ENCODE peak calls at places on chromosomes 4 and X, in ten cellular contexts. One of them, this sample, is unnamed.

GRCh38 chr4:107966903-107967302 is 22.8 kb upstream of the HADH start:
- DNase-seq in esophagus squamous epithelium: no peak
- DNase-seq in choroid plexus epithelial cell: no peak
- DNase-seq in kidney epithelial cell: no peak
- DNase-seq in fibroblast of lung: no peak
- DNase-seq in mucosa of descending colon: no peak
- DNase-seq in cardiac muscle cell: no peak
- DNase-seq in AG10803: no peak
- DNase-seq in heart right ventricle: no peak
- DNase-seq in upper lobe of right lung: no peak
- DNase-seq in this sample: no peak

GRCh38 chr4:71634364-71634763 is 149.5 kb downstream of the GC start:
- DNase-seq in choroid plexus epithelial cell: no peak
- DNase-seq in cardiac muscle cell: no peak
- DNase-seq in fibroblast of lung: no peak
- DNase-seq in heart right ventricle: no peak
- DNase-seq in AG10803: no peak
- DNase-seq in esophagus squamous epithelium: no peak
- DNase-seq in kidney epithelial cell: no peak
- DNase-seq in upper lobe of right lung: no peak
- DNase-seq in mucosa of descending colon: no peak
- DNase-seq in this sample: no peak

GRCh38 chr4:142080960-142081359 is 444.6 kb downstream of the IL15 start:
- DNase-seq in AG10803: no peak
- DNase-seq in cardiac muscle cell: peak
- DNase-seq in kidney epithelial cell: no peak
- DNase-seq in heart right ventricle: no peak
- DNase-seq in mucosa of descending colon: no peak
- DNase-seq in choroid plexus epithelial cell: peak
- DNase-seq in esophagus squamous epithelium: no peak
- DNase-seq in fibroblast of lung: peak
- DNase-seq in upper lobe of right lung: no peak
- DNase-seq in this sample: no peak

GRCh38 chr4:152283806-152284470 is 252.0 kb downstream of the FBXW7 start:
- DNase-seq in fibroblast of lung: peak
- DNase-seq in upper lobe of right lung: no peak
- DNase-seq in mucosa of descending colon: no peak
- DNase-seq in heart right ventricle: no peak
- DNase-seq in choroid plexus epithelial cell: peak
- DNase-seq in cardiac muscle cell: no peak
- DNase-seq in esophagus squamous epithelium: no peak
- DNase-seq in kidney epithelial cell: no peak
- DNase-seq in AG10803: peak
- DNase-seq in this sample: no peak

GRCh38 chr4:185566425-185566824 is 31.1 kb upstream of the PDLIM3 start:
- DNase-seq in mucosa of descending colon: no peak
- DNase-seq in cardiac muscle cell: no peak
- DNase-seq in kidney epithelial cell: no peak
- DNase-seq in esophagus squamous epithelium: no peak
- DNase-seq in heart right ventricle: peak
- DNase-seq in choroid plexus epithelial cell: peak
- DNase-seq in AG10803: no peak
- DNase-seq in upper lobe of right lung: no peak
- DNase-seq in fibroblast of lung: no peak
- DNase-seq in this sample: no peak

GRCh38 chr4:77220841-77221613 is 64.0 kb downstream of the CCNG2 start:
- DNase-seq in esophagus squamous epithelium: no peak
- DNase-seq in mucosa of descending colon: no peak
- DNase-seq in kidney epithelial cell: no peak
- DNase-seq in cardiac muscle cell: peak
- DNase-seq in heart right ventricle: peak
- DNase-seq in AG10803: peak
- DNase-seq in upper lobe of right lung: no peak
- DNase-seq in choroid plexus epithelial cell: peak
- DNase-seq in fibroblast of lung: peak
- DNase-seq in this sample: no peak

GRCh38 chr4:17029964-17030363 is 131.5 kb upstream of the LDB2 start:
- DNase-seq in esophagus squamous epithelium: no peak
- DNase-seq in fibroblast of lung: no peak
- DNase-seq in choroid plexus epithelial cell: peak
- DNase-seq in cardiac muscle cell: no peak
- DNase-seq in mucosa of descending colon: no peak
- DNase-seq in AG10803: no peak
- DNase-seq in kidney epithelial cell: no peak
- DNase-seq in upper lobe of right lung: no peak
- DNase-seq in heart right ventricle: no peak
- DNase-seq in this sample: no peak

GRCh38 chr4:26452565-26453531 is 37.4 kb downstream of the CCKAR start:
- DNase-seq in mucosa of descending colon: no peak
- DNase-seq in choroid plexus epithelial cell: no peak
- DNase-seq in heart right ventricle: no peak
- DNase-seq in cardiac muscle cell: no peak
- DNase-seq in kidney epithelial cell: no peak
- DNase-seq in AG10803: no peak
- DNase-seq in fibroblast of lung: no peak
- DNase-seq in esophagus squamous epithelium: no peak
- DNase-seq in upper lobe of right lung: no peak
- DNase-seq in this sample: no peak

GRCh38 chrX:8748855-8749254 is 16.9 kb upstream of the ANOS1 start:
- DNase-seq in mucosa of descending colon: no peak
- DNase-seq in heart right ventricle: no peak
- DNase-seq in upper lobe of right lung: no peak
- DNase-seq in fibroblast of lung: peak
- DNase-seq in AG10803: peak
- DNase-seq in choroid plexus epithelial cell: peak
- DNase-seq in cardiac muscle cell: peak
- DNase-seq in kidney epithelial cell: no peak
- DNase-seq in esophagus squamous epithelium: no peak
- DNase-seq in this sample: no peak

GRCh38 chr4:139189417-139189749 is 12.4 kb upstream of the ELF2 start:
- DNase-seq in choroid plexus epithelial cell: no peak
- DNase-seq in kidney epithelial cell: no peak
- DNase-seq in heart right ventricle: no peak
- DNase-seq in mucosa of descending colon: no peak
- DNase-seq in esophagus squamous epithelium: no peak
- DNase-seq in upper lobe of right lung: no peak
- DNase-seq in AG10803: no peak
- DNase-seq in fibroblast of lung: no peak
- DNase-seq in cardiac muscle cell: no peak
- DNase-seq in this sample: no peak

GRCh38 chr4:617644-618330 is 7.6 kb upstream of the PDE6B start:
- DNase-seq in heart right ventricle: no peak
- DNase-seq in cardiac muscle cell: no peak
- DNase-seq in kidney epithelial cell: no peak
- DNase-seq in choroid plexus epithelial cell: no peak
- DNase-seq in upper lobe of right lung: peak
- DNase-seq in AG10803: no peak
- DNase-seq in esophagus squamous epithelium: no peak
- DNase-seq in fibroblast of lung: no peak
- DNase-seq in mucosa of descending colon: no peak
- DNase-seq in this sample: peak

GRCh38 chr4:108029731-108030130 is 40.0 kb downstream of the HADH start:
- DNase-seq in cardiac muscle cell: no peak
- DNase-seq in esophagus squamous epithelium: no peak
- DNase-seq in mucosa of descending colon: no peak
- DNase-seq in fibroblast of lung: peak
- DNase-seq in AG10803: peak
- DNase-seq in upper lobe of right lung: no peak
- DNase-seq in choroid plexus epithelial cell: no peak
- DNase-seq in kidney epithelial cell: no peak
- DNase-seq in heart right ventricle: no peak
- DNase-seq in this sample: no peak

GRCh38 chr4:152535236-152535902 is 523 bp downstream of the FBXW7 start:
- DNase-seq in AG10803: no peak
- DNase-seq in cardiac muscle cell: no peak
- DNase-seq in choroid plexus epithelial cell: no peak
- DNase-seq in upper lobe of right lung: no peak
- DNase-seq in fibroblast of lung: no peak
- DNase-seq in mucosa of descending colon: peak
- DNase-seq in esophagus squamous epithelium: no peak
- DNase-seq in heart right ventricle: peak
- DNase-seq in kidney epithelial cell: no peak
- DNase-seq in this sample: peak

GRCh38 chr4:149897784-149898183 is 82.1 kb upstream of the IQCM start:
- DNase-seq in kidney epithelial cell: no peak
- DNase-seq in esophagus squamous epithelium: no peak
- DNase-seq in cardiac muscle cell: peak
- DNase-seq in mucosa of descending colon: no peak
- DNase-seq in upper lobe of right lung: no peak
- DNase-seq in choroid plexus epithelial cell: peak
- DNase-seq in AG10803: peak
- DNase-seq in heart right ventricle: no peak
- DNase-seq in fibroblast of lung: peak
- DNase-seq in this sample: no peak

GRCh38 chrX:84339507-84340364 is 151.7 kb upstream of the RPS6KA6 start:
- DNase-seq in heart right ventricle: no peak
- DNase-seq in fibroblast of lung: no peak
- DNase-seq in kidney epithelial cell: no peak
- DNase-seq in esophagus squamous epithelium: no peak
- DNase-seq in AG10803: peak
- DNase-seq in cardiac muscle cell: peak
- DNase-seq in upper lobe of right lung: no peak
- DNase-seq in mucosa of descending colon: no peak
- DNase-seq in choroid plexus epithelial cell: peak
- DNase-seq in this sample: no peak

GRCh38 chr4:10593130-10593529 is 91.4 kb downstream of the CLNK start:
- DNase-seq in heart right ventricle: no peak
- DNase-seq in AG10803: no peak
- DNase-seq in cardiac muscle cell: no peak
- DNase-seq in esophagus squamous epithelium: no peak
- DNase-seq in upper lobe of right lung: no peak
- DNase-seq in kidney epithelial cell: no peak
- DNase-seq in mucosa of descending colon: no peak
- DNase-seq in fibroblast of lung: no peak
- DNase-seq in choroid plexus epithelial cell: peak
- DNase-seq in this sample: no peak

GRCh38 chrX:120309873-120310730 is 1.2 kb downstream of the TMEM255A start:
- DNase-seq in AG10803: peak
- DNase-seq in heart right ventricle: no peak
- DNase-seq in choroid plexus epithelial cell: peak
- DNase-seq in esophagus squamous epithelium: no peak
- DNase-seq in upper lobe of right lung: no peak
- DNase-seq in kidney epithelial cell: no peak
- DNase-seq in mucosa of descending colon: peak
- DNase-seq in cardiac muscle cell: peak
- DNase-seq in fibroblast of lung: peak
- DNase-seq in this sample: no peak

GRCh38 chrX:37692918-37693317 is 7.3 kb downstream of the XK start:
- DNase-seq in heart right ventricle: no peak
- DNase-seq in cardiac muscle cell: no peak
- DNase-seq in kidney epithelial cell: no peak
- DNase-seq in fibroblast of lung: peak
- DNase-seq in choroid plexus epithelial cell: no peak
- DNase-seq in mucosa of descending colon: no peak
- DNase-seq in AG10803: no peak
- DNase-seq in esophagus squamous epithelium: no peak
- DNase-seq in upper lobe of right lung: no peak
- DNase-seq in this sample: no peak

DNA sequence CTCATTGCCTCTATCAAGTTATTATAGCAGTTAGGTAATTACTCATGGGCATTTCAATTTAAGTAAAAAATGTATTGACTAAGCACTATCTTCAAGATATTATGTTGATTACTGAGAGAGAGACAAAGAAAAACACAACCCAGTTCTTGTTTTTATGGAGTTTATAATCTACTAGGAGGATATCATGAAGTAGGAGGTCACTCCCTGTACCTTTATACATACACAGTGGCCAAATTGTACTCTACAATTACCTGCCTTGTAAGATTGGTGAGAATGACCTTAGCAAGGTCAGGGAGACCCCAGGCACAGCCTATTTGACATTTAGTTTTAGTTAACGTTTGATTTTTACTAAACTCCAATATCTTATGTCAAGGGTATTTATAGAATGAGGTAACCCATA is 5.5 kb downstream of the HPGD start:
- DNase-seq in fibroblast of lung: no peak
- DNase-seq in esophagus squamous epithelium: no peak
- DNase-seq in AG10803: no peak
- DNase-seq in kidney epithelial cell: no peak
- DNase-seq in mucosa of descending colon: no peak
- DNase-seq in upper lobe of right lung: no peak
- DNase-seq in cardiac muscle cell: no peak
- DNase-seq in heart right ventricle: no peak
- DNase-seq in choroid plexus epithelial cell: no peak
- DNase-seq in this sample: no peak
- H3K4me3 ChIP-seq in fibroblast of lung: no peak
- H3K4me3 ChIP-seq in esophagus squamous epithelium: no peak
- H3K4me3 ChIP-seq in AG10803: no peak
- H3K4me3 ChIP-seq in kidney epithelial cell: no peak
- H3K4me3 ChIP-seq in mucosa of descending colon: no peak
- H3K4me3 ChIP-seq in upper lobe of right lung: no peak
- H3K4me3 ChIP-seq in cardiac muscle cell: no peak
- H3K4me3 ChIP-seq in heart right ventricle: no peak
- H3K4me3 ChIP-seq in choroid plexus epithelial cell: no peak
- H3K4me3 ChIP-seq in this sample: no peak

GRCh38 chrX:109889289-109890006 is 113.5 kb upstream of the TMEM164 start:
- DNase-seq in mucosa of descending colon: no peak
- DNase-seq in esophagus squamous epithelium: no peak
- DNase-seq in kidney epithelial cell: no peak
- DNase-seq in fibroblast of lung: peak
- DNase-seq in upper lobe of right lung: no peak
- DNase-seq in heart right ventricle: no peak
- DNase-seq in AG10803: peak
- DNase-seq in cardiac muscle cell: peak
- DNase-seq in choroid plexus epithelial cell: peak
- DNase-seq in this sample: peak
- H3K4me3 ChIP-seq in mucosa of descending colon: no peak
- H3K4me3 ChIP-seq in esophagus squamous epithelium: no peak
- H3K4me3 ChIP-seq in kidney epithelial cell: no peak
- H3K4me3 ChIP-seq in fibroblast of lung: no peak
- H3K4me3 ChIP-seq in upper lobe of right lung: no peak
- H3K4me3 ChIP-seq in heart right ventricle: no peak
- H3K4me3 ChIP-seq in AG10803: no peak
- H3K4me3 ChIP-seq in cardiac muscle cell: no peak
- H3K4me3 ChIP-seq in choroid plexus epithelial cell: no peak
- H3K4me3 ChIP-seq in this sample: no peak

DNA sequence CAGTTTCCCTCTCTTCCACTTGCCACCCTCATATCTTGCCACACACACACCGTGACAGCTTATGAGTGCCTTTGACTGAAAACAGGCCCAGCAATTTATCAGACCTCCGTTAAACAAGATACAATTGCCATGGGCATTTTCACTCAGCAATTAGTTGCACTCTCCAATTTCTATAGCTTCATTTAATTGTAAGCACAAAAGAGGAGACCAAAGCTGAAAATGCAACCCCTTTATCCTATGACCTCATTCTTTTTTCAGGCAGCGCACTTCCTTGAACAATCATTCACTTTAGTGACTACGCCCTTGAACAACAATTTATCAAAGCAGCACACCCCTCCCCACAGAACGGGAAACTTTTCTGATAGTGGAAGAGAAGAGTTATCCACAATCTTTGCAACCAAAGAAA is 4.1 kb downstream of the POF1B start:
- DNase-seq in fibroblast of lung: no peak
- DNase-seq in upper lobe of right lung: no peak
- DNase-seq in cardiac muscle cell: peak
- DNase-seq in heart right ventricle: peak
- DNase-seq in mucosa of descending colon: no peak
- DNase-seq in kidney epithelial cell: no peak
- DNase-seq in choroid plexus epithelial cell: no peak
- DNase-seq in esophagus squamous epithelium: no peak
- DNase-seq in AG10803: no peak
- DNase-seq in this sample: no peak
- H3K4me3 ChIP-seq in fibroblast of lung: no peak
- H3K4me3 ChIP-seq in upper lobe of right lung: no peak
- H3K4me3 ChIP-seq in cardiac muscle cell: no peak
- H3K4me3 ChIP-seq in heart right ventricle: peak
- H3K4me3 ChIP-seq in mucosa of descending colon: no peak
- H3K4me3 ChIP-seq in kidney epithelial cell: no peak
- H3K4me3 ChIP-seq in choroid plexus epithelial cell: no peak
- H3K4me3 ChIP-seq in esophagus squamous epithelium: peak
- H3K4me3 ChIP-seq in AG10803: no peak
- H3K4me3 ChIP-seq in this sample: peak

GRCh38 chrX:9765737-9766098 is at the start of gene GPR143:
- DNase-seq in upper lobe of right lung: no peak
- DNase-seq in fibroblast of lung: no peak
- DNase-seq in cardiac muscle cell: no peak
- DNase-seq in kidney epithelial cell: no peak
- DNase-seq in esophagus squamous epithelium: no peak
- DNase-seq in mucosa of descending colon: no peak
- DNase-seq in heart right ventricle: no peak
- DNase-seq in choroid plexus epithelial cell: no peak
- DNase-seq in AG10803: no peak
- DNase-seq in this sample: no peak
- H3K4me3 ChIP-seq in upper lobe of right lung: no peak
- H3K4me3 ChIP-seq in fibroblast of lung: no peak
- H3K4me3 ChIP-seq in cardiac muscle cell: no peak
- H3K4me3 ChIP-seq in kidney epithelial cell: peak
- H3K4me3 ChIP-seq in esophagus squamous epithelium: no peak
- H3K4me3 ChIP-seq in mucosa of descending colon: no peak
- H3K4me3 ChIP-seq in heart right ventricle: no peak
- H3K4me3 ChIP-seq in choroid plexus epithelial cell: peak
- H3K4me3 ChIP-seq in AG10803: no peak
- H3K4me3 ChIP-seq in this sample: no peak

This sample was measured in Peyer's patch.